ENCODE peak calls at places on chromosomes 12 and 14, in ten cellular contexts. N, O, J, D, C, Q, E, G, S and M are unnamed samples.
A peak's percentile ranks its signal among the peaks of the same experiment; 100 is the strongest.

GRCh38 chr12:9347328-9348127 is 139.3 kb upstream of the PZP start:
- DNase-seq in N (no peak), O (no peak), J (no peak), D (peak; percentile 55), C (no peak), Q (no peak), E (no peak), G (no peak), S (no peak), M (no peak)

GRCh38 chr12:62714409-62715075 is 220.4 kb downstream of the PPM1H start:
- DNase-seq in N (peak; percentile 64), O (no peak), J (no peak), D (peak; percentile 40), C (no peak), Q (no peak), E (peak; percentile 82), G (no peak), S (no peak), M (no peak)

GRCh38 chr12:26293612-26294011 is 98.2 kb downstream of the SSPN start:
- DNase-seq in N (no peak), O (no peak), J (no peak), D (no peak), C (no peak), Q (no peak), E (no peak), G (no peak), S (no peak), M (no peak)

GRCh38 chr12:39365364-39366001 is 77.4 kb downstream of the KIF21A start:
- DNase-seq in N (no peak), O (no peak), J (no peak), D (peak; percentile 39), C (no peak), Q (no peak), E (no peak), G (no peak), S (no peak), M (no peak)

GRCh38 chr14:38522724-38523123 is 266.8 kb upstream of the CLEC14A start:
- DNase-seq in N (no peak), O (no peak), J (no peak), D (no peak), C (no peak), Q (no peak), E (no peak), G (no peak), S (no peak), M (no peak)

GRCh38 chr12:29547151-29547561 is 49.7 kb upstream of the OVCH1 start:
- DNase-seq in N (no peak), O (no peak), J (peak; percentile 84), D (peak; percentile 28), C (no peak), Q (no peak), E (no peak), G (no peak), S (no peak), M (peak; percentile 51)

GRCh38 chr12:122366685-122367475 is 55.6 kb downstream of the CLIP1 start:
- DNase-seq in N (no peak), O (peak; percentile 77), J (peak; percentile 48), D (peak; percentile 93), C (no peak), Q (no peak), E (no peak), G (no peak), S (peak; percentile 58), M (peak; percentile 84)

GRCh38 chr12:126874427-126875026 is 1392.4 kb upstream of the TMEM132C start:
- DNase-seq in N (peak; percentile 71), O (no peak), J (peak; percentile 4), D (peak; percentile 73), C (peak; percentile 33), Q (peak; percentile 60), E (peak; percentile 38), G (peak; percentile 60), S (peak; percentile 10), M (peak; percentile 70)

GRCh38 chr14:83712730-83713129 is 1817.2 kb upstream of the FLRT2 start:
- DNase-seq in N (no peak), O (no peak), J (no peak), D (no peak), C (no peak), Q (no peak), E (no peak), G (no peak), S (no peak), M (no peak)

GRCh38 chr14:85764809-85765208 is 234.9 kb downstream of the FLRT2 start:
- DNase-seq in N (no peak), O (no peak), J (no peak), D (peak; percentile 10), C (no peak), Q (no peak), E (no peak), G (no peak), S (no peak), M (no peak)

GRCh38 chr14:37791384-37792036 is 196.1 kb downstream of the TTC6 start:
- DNase-seq in N (no peak), O (no peak), J (no peak), D (no peak), C (no peak), Q (no peak), E (no peak), G (no peak), S (no peak), M (no peak)

GRCh38 chr14:100498068-100498467 is 89.1 kb downstream of the BEGAIN start:
- DNase-seq in N (no peak), O (no peak), J (no peak), D (no peak), C (no peak), Q (no peak), E (peak; percentile 11), G (no peak), S (no peak), M (no peak)

GRCh38 chr14:21917699-21918436 is 244.2 kb upstream of the OR4E1 start:
- DNase-seq in N (no peak), O (peak; percentile 17), J (no peak), D (peak; percentile 57), C (no peak), Q (peak; percentile 86), E (peak; percentile 36), G (peak; percentile 78), S (peak; percentile 33), M (peak; percentile 83)

GRCh38 chr12:50212071-50212467 is 44.9 kb upstream of the CERS5 start:
- DNase-seq in N (no peak), O (no peak), J (no peak), D (no peak), C (no peak), Q (no peak), E (no peak), G (no peak), S (no peak), M (no peak)

GRCh38 chr12:10672231-10672868 is 1.5 kb downstream of the STYK1 start:
- DNase-seq in N (no peak), O (no peak), J (no peak), D (no peak), C (no peak), Q (no peak), E (no peak), G (no peak), S (no peak), M (peak; percentile 23)

GRCh38 chr14:67131691-67132090 is 57.5 kb upstream of the GARIN2 start:
- DNase-seq in N (no peak), O (no peak), J (no peak), D (no peak), C (no peak), Q (no peak), E (no peak), G (no peak), S (no peak), M (no peak)

GRCh38 chr12:15535287-15535895 is 213.1 kb downstream of the PTPRO start:
- DNase-seq in N (no peak), O (no peak), J (no peak), D (peak; percentile 47), C (no peak), Q (no peak), E (no peak), G (no peak), S (no peak), M (no peak)

GRCh38 chr12:113097716-113098427 is 37.7 kb downstream of the RASAL1 start:
- DNase-seq in N (peak; percentile 67), O (no peak), J (no peak), D (peak; percentile 49), C (no peak), Q (no peak), E (peak; percentile 92), G (no peak), S (peak; percentile 90), M (peak; percentile 62)

GRCh38 chr12:1518763-1519516 is 75.4 kb downstream of the FBXL14 start:
- DNase-seq in N (no peak), O (peak; percentile 82), J (peak; percentile 23), D (peak; percentile 68), C (no peak), Q (no peak), E (no peak), G (no peak), S (no peak), M (no peak)

GRCh38 chr14:49975286-49975685 is 82.4 kb downstream of the ARF6 start:
- DNase-seq in N (no peak), O (peak; percentile 88), J (peak; percentile 58), D (peak; percentile 90), C (no peak), Q (no peak), E (no peak), G (no peak), S (no peak), M (no peak)